ENCODE peak calls at places on chromosomes 16 and 17, in four cellular contexts. One of them, this sample, is unnamed.

GRCh38 chr17:81910840-81911276 is 341 bp downstream of the PCYT2 start:
- DNase-seq in HCT116: no peak
- DNase-seq in HepG2: no peak
- DNase-seq in K562: no peak
- DNase-seq in this sample: no peak

GRCh38 chr16:80462902-80463301 is 77.9 kb upstream of the DYNLRB2 start:
- DNase-seq in K562: no peak
- DNase-seq in HepG2: peak; percentile 29
- DNase-seq in HCT116: no peak
- DNase-seq in this sample: no peak

GRCh38 chr17:18033442-18034099 is 5.4 kb downstream of the ATPAF2 start:
- DNase-seq in HCT116: peak; percentile 80
- DNase-seq in K562: peak; percentile 47
- DNase-seq in HepG2: peak; percentile 83
- DNase-seq in this sample: peak; percentile 68

GRCh38 chr17:59355695-59356323 is 24.4 kb downstream of the YPEL2 start:
- DNase-seq in K562: no peak
- DNase-seq in HepG2: no peak
- DNase-seq in HCT116: no peak
- DNase-seq in this sample: no peak

GRCh38 chr17:14950216-14950615 is 314.9 kb downstream of the PMP22 start:
- DNase-seq in HepG2: no peak
- DNase-seq in K562: no peak
- DNase-seq in HCT116: no peak
- DNase-seq in this sample: no peak

GRCh38 chr17:2070241-2071023 is 15.5 kb downstream of the HIC1 start:
- DNase-seq in HCT116: no peak
- DNase-seq in K562: no peak
- DNase-seq in HepG2: no peak
- DNase-seq in this sample: no peak

GRCh38 chr16:30667361-30667905 is 9.2 kb downstream of the FBRS start:
- DNase-seq in HCT116: no peak
- DNase-seq in K562: no peak
- DNase-seq in HepG2: no peak
- DNase-seq in this sample: no peak

GRCh38 chr17:32536736-32537646 is 50.2 kb downstream of the CDK5R1 start:
- DNase-seq in HepG2: no peak
- DNase-seq in K562: no peak
- DNase-seq in HCT116: no peak
- DNase-seq in this sample: no peak

GRCh38 chr17:40281663-40282062 is 6.0 kb upstream of the CDC6 start:
- DNase-seq in HepG2: no peak
- DNase-seq in K562: no peak
- DNase-seq in HCT116: no peak
- DNase-seq in this sample: no peak

GRCh38 chr16:8167436-8167835 is 422.9 kb downstream of the TMEM114 start:
- DNase-seq in HepG2: no peak
- DNase-seq in HCT116: no peak
- DNase-seq in K562: no peak
- DNase-seq in this sample: no peak

DNA sequence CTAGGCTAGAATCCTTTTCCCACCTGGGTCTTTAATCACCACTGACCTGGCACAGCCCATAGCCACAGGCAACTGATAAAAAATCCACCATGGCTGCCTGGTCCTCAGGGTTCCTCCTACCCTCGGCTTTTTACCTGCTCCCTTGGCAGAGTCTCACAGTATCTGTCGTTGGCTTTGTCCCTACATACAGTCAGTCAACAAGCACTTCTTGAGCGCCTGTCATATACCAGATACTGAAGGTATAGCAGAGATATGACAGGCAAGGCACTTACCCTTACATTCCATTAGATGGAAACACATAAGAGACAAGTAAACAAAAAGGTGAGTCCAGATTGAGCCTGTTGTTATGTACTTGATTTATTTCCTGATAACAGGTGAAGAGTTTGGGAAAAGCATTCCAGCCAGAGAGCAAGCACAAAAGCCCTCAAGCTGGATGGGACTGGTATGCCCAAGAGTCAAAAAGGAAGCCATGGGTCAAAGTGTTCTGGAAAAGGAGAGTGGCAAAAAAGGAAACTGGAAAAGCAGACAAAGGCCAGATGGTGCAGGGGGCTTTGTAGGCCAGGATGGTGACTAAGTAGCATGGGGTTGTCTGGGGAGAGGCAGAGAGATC is 247.0 kb downstream of the CHD9NB start:
- DNase-seq in HCT116: no peak
- DNase-seq in K562: no peak
- DNase-seq in HepG2: no peak
- DNase-seq in this sample: no peak
- TF ChIP-seq TCF7L2 in HCT116: no peak
- TF ChIP-seq TCF7L2 in K562: no peak
- TF ChIP-seq TCF7L2 in HepG2: no peak
- TF ChIP-seq TCF7L2 in this sample: no peak

GRCh38 chr17:61701978-61702377 is 111.0 kb upstream of the NACA2 start:
- DNase-seq in HepG2: no peak
- DNase-seq in K562: no peak
- DNase-seq in HCT116: no peak
- DNase-seq in this sample: no peak
- H3K9me3 ChIP-seq in HepG2: peaks cover 24% of the 10 kb centered on the region
- H3K9me3 ChIP-seq in K562: peaks cover 5% of the 10 kb centered on the region
- H3K9me3 ChIP-seq in HCT116: peaks cover 27% of the 10 kb centered on the region
- H3K9me3 ChIP-seq in this sample: peaks cover 26% of the 10 kb centered on the region

DNA sequence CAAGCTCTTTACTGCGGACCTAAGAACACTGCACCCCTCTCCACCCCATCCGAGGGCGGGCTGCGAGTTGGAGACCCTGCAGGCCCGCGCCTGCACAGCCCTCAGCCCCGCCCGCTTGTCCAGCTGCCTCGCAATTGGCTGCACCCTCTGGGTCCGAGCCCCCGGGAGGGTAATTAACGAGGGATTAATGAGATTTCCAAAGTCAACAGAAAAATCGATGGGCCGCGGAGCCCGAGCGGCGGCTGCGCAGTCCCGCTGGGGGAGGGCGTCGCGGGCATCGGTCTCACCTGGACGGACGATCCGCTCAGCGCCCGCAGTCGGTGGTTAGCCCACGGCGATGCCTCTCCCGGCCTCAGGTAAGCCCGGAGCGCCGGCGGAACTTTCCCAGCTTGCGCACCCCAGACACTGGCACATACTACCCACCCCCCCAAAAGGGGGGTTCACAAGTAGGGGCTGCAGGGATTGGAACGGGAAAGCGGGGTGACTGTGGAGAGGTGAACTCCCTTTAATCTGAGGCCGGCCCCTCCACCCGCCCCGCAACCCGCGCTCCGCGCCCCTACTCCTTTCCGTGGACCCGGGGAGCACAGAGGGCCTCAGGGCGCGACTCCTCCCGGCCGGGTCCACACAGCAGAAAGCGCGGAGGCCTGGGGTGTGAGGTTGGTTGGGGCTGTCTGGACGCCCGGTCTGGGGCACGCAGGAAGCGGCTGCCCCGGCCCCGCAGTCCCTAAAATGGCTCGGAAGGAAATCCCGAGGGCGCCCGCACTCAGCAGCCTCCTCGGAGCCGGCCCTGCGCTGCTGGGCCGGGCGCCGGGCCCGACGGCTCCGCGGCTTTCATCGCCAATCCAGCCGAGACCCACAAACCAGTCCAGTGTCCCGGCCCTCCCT is at the start of gene OTOP3:
- DNase-seq in K562: no peak
- DNase-seq in HepG2: no peak
- DNase-seq in HCT116: no peak
- DNase-seq in this sample: no peak
- H3K4me3 ChIP-seq in K562: no peak within 1 kb of the TSS
- H3K4me3 ChIP-seq in HepG2: peak within 1 kb of the TSS; percentile 7
- H3K4me3 ChIP-seq in HCT116: no peak within 1 kb of the TSS
- H3K4me3 ChIP-seq in this sample: no peak within 1 kb of the TSS

GRCh38 chr16:73124665-73125064 is 76.7 kb upstream of the ZFHX3 start:
- DNase-seq in HCT116: no peak
- DNase-seq in HepG2: no peak
- DNase-seq in K562: no peak
- DNase-seq in this sample: no peak

GRCh38 chr16:73124097-73124652 is 76.2 kb upstream of the ZFHX3 start:
- DNase-seq in HCT116: no peak
- DNase-seq in K562: no peak
- DNase-seq in HepG2: no peak
- DNase-seq in this sample: no peak

GRCh38 chr16:73126453-73126853 is 78.5 kb upstream of the ZFHX3 start:
- DNase-seq in K562: no peak
- DNase-seq in HCT116: no peak
- DNase-seq in HepG2: peak; percentile 45
- DNase-seq in this sample: no peak

GRCh38 chr16:73125860-73126259 is 77.9 kb upstream of the ZFHX3 start:
- DNase-seq in K562: no peak
- DNase-seq in HepG2: no peak
- DNase-seq in HCT116: no peak
- DNase-seq in this sample: no peak

DNA sequence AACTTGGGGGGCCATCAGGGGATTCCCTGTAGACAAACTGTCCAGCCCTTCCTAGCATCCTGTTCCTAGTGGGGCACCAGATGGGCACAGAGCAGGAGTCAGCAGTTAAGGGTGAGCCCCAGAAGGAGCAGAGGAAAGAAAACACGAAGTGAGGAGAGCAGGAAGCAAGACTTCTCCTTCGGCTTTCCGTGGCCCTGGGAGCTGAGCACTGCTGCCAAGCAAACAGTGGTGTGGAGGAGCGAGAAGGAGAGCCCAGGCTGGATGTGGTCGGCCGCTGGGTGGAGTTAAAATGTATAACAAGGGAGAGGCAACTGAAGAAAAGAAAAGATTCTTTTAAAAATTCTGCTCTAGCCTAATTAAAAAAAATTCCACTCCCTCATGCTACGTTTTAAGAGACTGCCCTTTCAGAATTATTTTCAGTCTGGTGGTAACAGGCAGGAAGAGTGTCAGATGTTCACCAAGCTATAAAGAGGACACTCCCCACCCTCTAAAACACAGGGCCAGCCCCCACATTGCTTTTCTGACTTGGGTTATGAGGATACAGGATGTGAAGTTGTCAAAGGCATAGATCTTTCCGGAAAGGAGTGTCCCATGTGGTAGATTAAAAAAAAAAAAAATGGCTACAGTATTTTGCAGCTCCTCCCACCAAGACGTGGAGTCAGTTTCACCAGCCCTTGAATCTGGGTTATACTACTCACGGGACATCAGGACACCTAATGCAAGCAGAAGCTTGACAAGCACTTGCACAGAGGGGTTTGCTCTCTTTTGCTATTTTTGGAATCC is 74.9 kb upstream of the ZFHX3 start:
- DNase-seq in K562: no peak
- DNase-seq in HCT116: no peak
- DNase-seq in HepG2: no peak
- DNase-seq in this sample: no peak
- TF ChIP-seq TCF7L2 in K562: no peak
- TF ChIP-seq TCF7L2 in HCT116: no peak
- TF ChIP-seq TCF7L2 in HepG2: no peak
- TF ChIP-seq TCF7L2 in this sample: no peak

GRCh38 chr17:5179003-5179402 is 12.7 kb downstream of the ZNF594 start:
- DNase-seq in K562: no peak
- DNase-seq in HepG2: no peak
- DNase-seq in HCT116: no peak
- DNase-seq in this sample: no peak
- H3K9me3 ChIP-seq in K562: peaks cover 25% of the 10 kb centered on the region
- H3K9me3 ChIP-seq in HepG2: peaks cover 28% of the 10 kb centered on the region
- H3K9me3 ChIP-seq in HCT116: peaks cover 46% of the 10 kb centered on the region
- H3K9me3 ChIP-seq in this sample: peaks cover 51% of the 10 kb centered on the region

DNA sequence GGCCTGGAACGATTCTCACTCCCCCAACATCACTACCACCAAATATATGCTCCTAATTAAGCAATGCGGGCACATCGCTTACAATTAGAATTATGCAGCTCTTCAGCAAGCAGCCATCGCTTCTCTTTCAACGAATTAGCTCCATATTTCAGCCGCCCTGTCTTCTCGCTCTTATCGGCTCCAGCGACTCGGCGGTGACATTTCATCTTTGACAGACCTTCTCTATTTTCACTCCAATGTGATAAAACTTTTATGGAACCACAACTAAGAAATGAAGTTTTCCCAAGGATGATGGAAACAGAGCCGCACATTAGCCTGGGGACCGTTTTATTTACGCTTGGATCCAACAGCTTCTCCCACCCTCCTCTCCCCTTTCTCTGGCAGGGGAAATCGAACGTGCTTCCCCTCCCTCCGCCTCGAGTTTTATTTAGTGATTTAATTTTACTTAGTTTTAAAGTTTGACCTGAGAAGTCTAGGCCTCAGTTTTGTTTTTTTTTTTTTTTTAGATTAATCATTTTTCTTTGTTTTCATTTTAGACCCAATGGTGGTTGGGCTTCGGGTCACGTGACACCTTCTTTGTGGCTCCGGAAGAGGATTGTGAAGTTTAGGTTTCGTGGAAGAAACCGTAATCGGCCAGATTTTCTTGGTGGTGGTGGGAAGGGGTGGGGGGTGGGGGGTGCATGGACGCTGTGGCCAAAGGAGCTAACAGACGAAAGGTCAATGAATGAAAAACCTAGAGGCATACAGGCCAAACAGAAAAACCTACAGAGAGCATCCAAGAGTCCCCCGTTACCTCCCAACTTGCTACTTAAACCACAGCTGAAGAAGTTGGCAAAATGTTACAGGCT is 3.2 kb upstream of the HOXB2 start:
- DNase-seq in K562: peak; percentile 67
- DNase-seq in HepG2: no peak
- DNase-seq in HCT116: no peak
- DNase-seq in this sample: no peak
- H3K4me3 ChIP-seq in K562: peak overlapping the region; percentile 36
- H3K4me3 ChIP-seq in HepG2: no peak overlapping the region
- H3K4me3 ChIP-seq in HCT116: no peak overlapping the region
- H3K4me3 ChIP-seq in this sample: peak overlapping the region; percentile 43

GRCh38 chr17:63772801-63773271 is 561 bp downstream of the CCDC47 start:
- DNase-seq in HCT116: no peak
- DNase-seq in HepG2: peak; percentile 31
- DNase-seq in K562: no peak
- DNase-seq in this sample: no peak
- TF ChIP-seq TCF7L2 in HCT116: no peak
- TF ChIP-seq TCF7L2 in HepG2: no peak
- TF ChIP-seq TCF7L2 in K562: no peak
- TF ChIP-seq TCF7L2 in this sample: no peak

DNA sequence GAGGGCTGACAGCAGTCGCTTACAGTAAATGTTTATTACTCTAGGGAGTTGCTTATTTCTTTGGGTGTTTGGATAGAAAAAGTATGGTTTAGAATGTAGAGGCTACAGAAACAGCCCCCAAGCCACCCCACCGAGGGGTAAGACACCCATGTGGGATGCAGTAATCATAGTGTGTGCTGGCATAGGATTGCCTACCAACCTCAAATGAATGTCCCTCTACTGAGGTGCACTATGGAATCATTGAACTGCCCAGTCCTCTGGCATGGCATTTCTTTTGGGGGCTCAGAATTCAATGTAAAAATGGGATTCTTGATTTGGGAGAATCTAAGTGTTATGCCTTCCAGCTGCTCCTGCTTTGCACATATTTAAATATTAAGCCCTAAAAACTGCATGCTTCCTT is 46.8 kb downstream of the ZNF267 start:
- DNase-seq in HCT116: no peak
- DNase-seq in HepG2: no peak
- DNase-seq in K562: no peak
- DNase-seq in this sample: no peak
- H3K9me3 ChIP-seq in HCT116: peaks cover 31% of the 10 kb centered on the region
- H3K9me3 ChIP-seq in HepG2: peaks cover 87% of the 10 kb centered on the region
- H3K9me3 ChIP-seq in K562: peaks cover 25% of the 10 kb centered on the region
- H3K9me3 ChIP-seq in this sample: peaks cover 72% of the 10 kb centered on the region